ENCODE peak calls at places on chromosome 22, in six cellular contexts. R is stomach; D is body of pancreas; I is lung; N is kidney; H is CD4-positive, alpha-beta T cell. Q is an unnamed sample. For H3K9me3, the result is how much of the 10 kb centered on the place peaks cover.

GRCh38 chr22:22687638-22688500 is 43.5 kb downstream of the GGTLC2 start:
- DNase-seq in R (peak), D (peak), I (peak), N (no peak), H (no peak), Q (no peak)

GRCh38 chr22:22959147-22959827 is 71.7 kb downstream of the IGLL5 start:
- DNase-seq in R (peak), D (peak), I (peak), N (no peak), H (peak), Q (no peak)

GRCh38 chr22:34897126-34897525 is 168.8 kb upstream of the ISX start:
- DNase-seq in R (no peak), D (no peak), I (no peak), N (no peak), H (no peak), Q (no peak)

GRCh38 chr22:37015587-37015878 is 3.7 kb downstream of the TST start:
- DNase-seq in R (no peak), D (no peak), I (no peak), N (peak), H (no peak), Q (no peak)

GRCh38 chr22:23892626-23893445 is 1.3 kb upstream of the MIF start:
- DNase-seq in R (no peak), D (no peak), I (no peak), N (peak), H (no peak), Q (no peak)

GRCh38 chr22:24146190-24146616 is 35.1 kb upstream of the SUSD2 start:
- DNase-seq in R (peak), D (peak), I (peak), N (peak), H (no peak), Q (no peak)

GRCh38 chr22:17767236-17768065 is 6.8 kb downstream of the BID start:
- DNase-seq in R (no peak), D (no peak), I (no peak), N (no peak), H (no peak), Q (no peak)

GRCh38 chr22:43572710-43573109 is 160.9 kb downstream of the MPPED1 start:
- DNase-seq in R (no peak), D (no peak), I (no peak), N (no peak), H (no peak), Q (no peak)

GRCh38 chr22:35910013-35910860 is 118.4 kb downstream of the RBFOX2 start:
- DNase-seq in R (no peak), D (no peak), I (no peak), N (no peak), H (no peak), Q (no peak)

GRCh38 chr22:17471901-17472566 is 91.3 kb upstream of the SLC25A18 start:
- DNase-seq in R (no peak), D (no peak), I (no peak), N (no peak), H (no peak), Q (no peak)

GRCh38 chr22:44723801-44724200 is 21.8 kb downstream of the PRR5 start:
- DNase-seq in R (no peak), D (no peak), I (no peak), N (no peak), H (no peak), Q (no peak)

GRCh38 chr22:45096256-45096907 is 67.3 kb upstream of the NUP50 start:
- DNase-seq in R (peak), D (peak), I (peak), N (no peak), H (peak), Q (no peak)

GRCh38 chr22:42964994-42965699 is 49.8 kb downstream of the PACSIN2 start:
- DNase-seq in R (no peak), D (no peak), I (no peak), N (no peak), H (no peak), Q (no peak)

GRCh38 chr22:23697031-23697970 is 6.5 kb downstream of the RGL4 start:
- DNase-seq in R (no peak), D (no peak), I (no peak), N (no peak), H (no peak), Q (no peak)

GRCh38 chr22:42884616-42885375 is 27.7 kb upstream of the ARFGAP3 start:
- DNase-seq in R (no peak), D (no peak), I (no peak), N (no peak), H (no peak), Q (no peak)

GRCh38 chr22:44686873-44687600 is 15.0 kb upstream of the PRR5 start:
- DNase-seq in R (no peak), D (no peak), I (no peak), N (no peak), H (no peak), Q (no peak)

GRCh38 chr22:23011105-23011674 is 59.1 kb upstream of the GNAZ start:
- DNase-seq in R (no peak), D (no peak), I (no peak), N (no peak), H (no peak), Q (no peak)

GRCh38 chr22:23767673-23768548 is at the start of gene CHCHD10:
- DNase-seq in R (peak), D (peak), I (peak), N (peak), H (peak), Q (peak)

GRCh38 chr22:44913198-44913983 is 96.4 kb downstream of the PHF21B start:
- DNase-seq in R (no peak), D (no peak), I (no peak), N (peak), H (no peak), Q (no peak)

GRCh38 chr22:27151407-27151806 is 494.0 kb downstream of the MIAT start:
- DNase-seq in R (no peak), D (no peak), I (no peak), N (no peak), H (no peak), Q (no peak)
- TF ChIP-seq CTCF in R (no peak), D (no peak), I (no peak), N (no peak), H (no peak), Q (no peak)

DNA sequence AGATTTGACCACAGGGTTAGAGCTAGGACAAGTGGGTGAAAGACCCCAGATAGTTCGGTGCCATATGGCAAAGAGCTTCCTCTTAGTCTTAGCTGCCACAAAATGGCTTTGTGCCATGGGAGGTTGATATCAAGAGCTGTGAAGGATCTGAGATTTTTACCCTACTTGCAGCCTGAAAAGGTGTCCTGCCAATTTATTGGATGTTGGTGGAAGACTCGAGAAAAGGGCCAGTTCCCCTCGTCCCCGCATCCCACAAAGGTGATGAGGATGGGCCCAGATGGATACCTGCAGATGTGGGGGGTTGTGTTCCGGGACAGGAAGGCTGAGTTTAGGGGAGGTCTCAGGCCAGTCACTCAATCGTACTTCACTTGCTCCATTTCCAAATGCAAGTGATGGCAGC is 27.2 kb downstream of the YDJC start:
- DNase-seq in R (no peak), D (no peak), I (no peak), N (no peak), H (no peak), Q (no peak)
- H3K9me3 ChIP-seq in R (under half), D (under half), I (under half), N (under half), H (under half), Q (under half)

GRCh38 chr22:46337870-46338269 is 2.4 kb downstream of the TRMU start:
- DNase-seq in R (no peak), D (no peak), I (no peak), N (peak), H (no peak), Q (no peak)
- H3K27ac ChIP-seq in R (no peak), D (no peak), I (no peak), N (no peak), H (no peak), Q (no peak)

DNA sequence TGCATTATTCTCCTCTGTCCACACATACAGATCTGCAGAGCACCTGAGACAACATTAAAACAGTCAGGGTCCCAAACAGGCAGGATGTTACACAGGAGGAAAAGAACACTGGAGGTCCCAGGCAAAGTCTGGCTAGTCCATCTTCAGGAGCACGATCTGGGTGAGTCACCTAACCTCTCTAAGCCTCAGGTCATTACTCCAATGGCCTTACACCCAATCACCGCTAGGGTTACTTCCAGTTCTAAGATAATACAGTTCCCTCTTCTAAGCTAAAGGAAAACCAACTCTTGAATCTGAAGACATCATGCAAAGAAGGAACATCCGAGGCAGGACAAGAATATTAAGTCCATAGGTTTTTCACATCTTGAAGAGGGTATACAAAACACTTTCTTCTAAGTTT is 24.5 kb downstream of the ASCC2 start:
- DNase-seq in R (no peak), D (no peak), I (no peak), N (no peak), H (no peak), Q (no peak)
- TF ChIP-seq CTCF in R (peak), D (no peak), I (no peak), N (no peak), H (no peak), Q (no peak)

DNA sequence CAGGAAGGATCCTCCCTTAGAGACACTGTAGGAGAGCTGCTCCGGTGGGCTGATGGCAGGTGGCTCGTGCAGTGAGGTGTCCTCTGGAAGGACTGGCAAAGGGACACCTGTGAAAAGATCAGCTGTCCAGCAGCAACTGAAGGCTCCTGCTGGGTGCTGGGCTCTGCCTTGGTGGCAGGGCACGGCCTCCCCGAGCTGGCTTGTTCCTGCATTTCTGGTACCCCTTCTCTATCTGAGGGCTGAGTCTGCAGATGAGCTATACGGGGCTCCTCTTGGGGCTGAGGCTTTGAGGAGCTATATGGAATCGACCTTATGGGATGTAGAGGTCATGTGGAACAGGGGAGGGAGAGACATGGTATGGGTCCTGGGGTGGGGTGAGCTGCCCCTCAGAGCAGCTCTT is 875.8 kb downstream of the BRD1 start:
- DNase-seq in R (peak), D (no peak), I (peak), N (no peak), H (no peak), Q (no peak)
- H3K9me3 ChIP-seq in R (under half), D (under half), I (under half), N (under half), H (under half), Q (under half)

DNA sequence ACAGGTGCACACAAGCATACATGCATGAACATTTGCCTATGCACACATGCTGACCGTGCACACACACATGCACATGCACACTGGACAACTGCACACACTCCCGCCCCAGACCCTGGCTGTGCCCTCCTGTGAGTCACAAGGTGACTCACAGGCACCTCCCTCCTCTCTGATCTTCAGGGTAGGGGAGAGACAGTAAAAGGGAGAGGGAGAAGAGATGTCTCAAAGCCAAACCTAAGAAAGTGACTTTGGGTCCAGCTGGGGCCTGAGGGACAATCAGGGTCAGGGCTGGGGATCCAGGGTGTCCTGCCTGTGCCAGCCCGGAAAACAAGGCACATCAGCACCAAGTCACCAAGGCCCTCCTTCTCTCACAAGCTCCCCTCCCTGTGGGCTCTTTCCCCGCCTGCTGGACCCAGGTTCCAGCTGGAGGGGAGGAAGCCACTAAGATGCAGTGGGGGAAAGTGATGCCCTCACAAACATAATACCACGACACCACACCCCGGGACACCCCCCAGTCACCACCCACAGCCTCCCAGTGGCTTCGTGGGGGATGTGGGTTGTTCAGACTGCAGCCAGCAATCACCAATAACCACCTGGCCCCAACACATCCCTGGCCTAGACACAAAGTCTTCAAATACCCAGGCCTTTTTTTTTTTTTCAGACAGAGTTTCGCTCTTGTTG is 39.3 kb downstream of the PDGFB start:
- DNase-seq in R (no peak), D (no peak), I (no peak), N (peak), H (no peak), Q (no peak)
- H3K27ac ChIP-seq in R (no peak), D (no peak), I (no peak), N (no peak), H (no peak), Q (no peak)

GRCh38 chr22:21650280-21650679 is 8.2 kb downstream of the SDF2L1 start:
- DNase-seq in R (no peak), D (no peak), I (no peak), N (no peak), H (no peak), Q (no peak)

GRCh38 chr22:21650823-21651520 is 8.9 kb downstream of the SDF2L1 start:
- DNase-seq in R (no peak), D (no peak), I (no peak), N (no peak), H (no peak), Q (no peak)

GRCh38 chr22:21651521-21652009 is 9.5 kb downstream of the SDF2L1 start:
- DNase-seq in R (no peak), D (no peak), I (no peak), N (no peak), H (no peak), Q (no peak)

GRCh38 chr22:21652010-21652546 is 10.0 kb downstream of the SDF2L1 start:
- DNase-seq in R (peak), D (peak), I (peak), N (peak), H (peak), Q (no peak)

GRCh38 chr22:21652547-21653545 is 10.7 kb downstream of the SDF2L1 start:
- DNase-seq in R (no peak), D (no peak), I (no peak), N (no peak), H (no peak), Q (no peak)
- TF ChIP-seq CTCF in R (no peak), D (no peak), I (no peak), N (no peak), H (no peak), Q (no peak)

GRCh38 chr22:48897638-48897954 is 930.1 kb downstream of the BRD1 start:
- DNase-seq in R (peak), D (no peak), I (no peak), N (no peak), H (no peak), Q (no peak)
- H3K9me3 ChIP-seq in R (under half), D (under half), I (under half), N (under half), H (under half), Q (under half)

DNA sequence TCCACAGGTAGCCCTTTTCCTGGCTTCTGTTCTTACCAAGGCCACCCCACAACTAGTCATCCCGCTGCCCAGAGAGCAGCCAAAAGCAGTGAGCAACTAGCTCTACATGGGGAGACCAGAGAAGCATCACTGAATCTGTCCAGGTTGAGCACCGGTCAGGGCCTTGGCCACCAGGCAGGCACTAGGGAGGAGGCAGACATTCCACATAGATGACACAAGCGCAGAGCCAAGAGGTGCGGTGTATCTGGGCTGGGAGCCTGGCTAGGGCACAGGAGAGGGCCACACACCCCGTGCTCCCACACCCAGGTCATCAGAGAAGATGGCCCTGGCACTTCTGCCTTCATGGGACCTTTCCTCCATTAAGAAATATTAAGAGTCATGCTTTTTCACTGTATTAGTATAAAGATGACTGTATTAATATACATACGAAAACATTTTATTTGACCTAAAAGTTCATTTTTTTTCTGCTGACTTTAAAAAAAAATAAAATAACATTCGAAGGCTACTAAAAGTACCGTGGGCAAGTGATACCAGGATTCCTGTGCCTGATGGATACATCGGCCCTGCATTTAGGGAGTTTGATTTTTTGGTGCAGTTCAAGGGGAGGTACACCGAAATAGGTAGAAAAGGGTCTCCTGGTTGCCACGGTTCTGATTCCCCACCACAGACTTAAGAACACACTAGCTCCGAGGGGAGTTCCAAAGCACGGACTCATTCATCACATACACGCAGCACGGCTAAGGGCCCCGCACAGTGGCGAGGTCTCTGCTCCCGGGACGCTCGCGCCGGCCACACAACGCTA is 1.2 kb downstream of the DGCR2 start:
- DNase-seq in R (peak), D (peak), I (peak), N (no peak), H (peak), Q (no peak)
- H3K27ac ChIP-seq in R (peak), D (peak), I (peak), N (peak), H (peak), Q (peak)

DNA sequence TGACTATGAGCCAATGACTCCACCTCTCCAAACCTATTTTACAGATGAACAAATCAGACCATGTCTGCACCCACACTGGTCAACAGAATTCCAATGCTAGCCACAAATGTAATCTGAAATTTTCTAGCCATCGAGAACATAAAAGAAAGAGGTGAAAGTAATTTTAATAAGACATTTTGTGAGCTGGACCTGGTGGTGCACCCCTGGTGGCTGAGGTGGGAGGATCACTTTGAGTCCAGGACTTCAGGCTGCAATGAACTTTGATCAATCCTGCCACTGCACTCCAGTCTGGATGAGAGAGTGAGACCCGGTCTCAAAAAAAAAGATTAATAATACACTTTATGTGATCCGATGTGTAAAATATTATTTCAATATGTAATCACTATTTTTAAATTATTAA is 9.4 kb upstream of the RNF185 start:
- DNase-seq in R (no peak), D (no peak), I (no peak), N (no peak), H (no peak), Q (no peak)
- TF ChIP-seq CTCF in R (no peak), D (no peak), I (no peak), N (peak), H (no peak), Q (no peak)